ENCODE peak calls at places on chromosomes 5 and 9, in nine cellular contexts. G is neural crest cell, O is occipital lobe, C is HTR-8/SVneo, M is choroid plexus epithelial cell, I is left cardiac atrium, U is NCI-H774, Y is T-cell, N is T-helper 1 cell. P is an unnamed sample.

GRCh38 chr5:160181965-160182622 is 47.2 kb upstream of the FABP6 start:
- DNase-seq in Y (no peak), U (no peak), I (no peak), C (no peak), N (no peak), M (no peak), O (no peak), G (no peak), P (no peak)

GRCh38 chr5:115456056-115456455 is 88.5 kb downstream of the FEM1C start:
- DNase-seq in O (no peak), C (no peak), U (no peak), Y (no peak), N (no peak), G (no peak), I (no peak), M (peak), P (no peak)

GRCh38 chr5:116502616-116503015 is 72.0 kb downstream of the SEMA6A start:
- DNase-seq in Y (no peak), I (peak), U (no peak), M (peak), C (peak), N (no peak), O (no peak), G (no peak), P (no peak)

GRCh38 chr5:66724740-66725139 is 128.5 kb downstream of the MAST4 start:
- DNase-seq in C (no peak), G (no peak), U (no peak), M (peak), I (no peak), Y (no peak), O (no peak), N (no peak), P (no peak)

GRCh38 chr9:95874303-95874988 is 1.0 kb upstream of the ERCC6L2 start:
- DNase-seq in N (no peak), M (no peak), I (no peak), O (no peak), C (no peak), G (no peak), Y (no peak), U (no peak), P (no peak)

GRCh38 chr9:72855321-72855720 is 97.5 kb downstream of the ALDH1A1 start:
- DNase-seq in O (no peak), I (no peak), U (no peak), G (no peak), Y (no peak), C (no peak), N (no peak), M (no peak), P (no peak)

GRCh38 chr5:146059349-146060220 is 45.8 kb downstream of the PLAC8L1 start:
- DNase-seq in O (no peak), N (no peak), G (no peak), I (peak), U (no peak), Y (no peak), C (no peak), M (peak), P (no peak)

GRCh38 chr5:137191179-137191578 is 307.9 kb downstream of the SPOCK1 start:
- DNase-seq in O (no peak), U (no peak), C (no peak), I (no peak), N (no peak), Y (no peak), M (no peak), G (no peak), P (no peak)

GRCh38 chr9:136599074-136599531 is 53.3 kb upstream of the NOTCH1 start:
- DNase-seq in U (no peak), Y (no peak), N (no peak), I (no peak), C (no peak), O (no peak), G (no peak), M (no peak), P (no peak)

GRCh38 chr5:113293068-113293571 is 141.7 kb downstream of the TSSK1B start:
- DNase-seq in O (no peak), M (peak), N (no peak), C (no peak), I (no peak), Y (no peak), G (no peak), U (no peak), P (no peak)

GRCh38 chr5:107072440-107072839 is 598.3 kb downstream of the EFNA5 start:
- DNase-seq in U (no peak), N (no peak), M (peak), C (no peak), G (no peak), O (no peak), Y (no peak), I (no peak), P (no peak)

GRCh38 chr5:128536229-128536860 is 1.7 kb downstream of the FBN2 start:
- DNase-seq in O (no peak), Y (no peak), M (peak), U (no peak), G (peak), I (no peak), N (no peak), C (no peak), P (no peak)

GRCh38 chr9:95381243-95381642 is 63.7 kb upstream of the FANCC start:
- DNase-seq in I (no peak), U (no peak), M (peak), N (no peak), Y (no peak), C (no peak), O (no peak), G (no peak), P (no peak)

P was measured in iPS DF 19.7.